ENCODE peak calls at places on chromosomes 5 and 9, in six cellular contexts. A is PC-3, V is neural progenitor cell, T is HCT116, X is GM23248, B is MM.1S. G is an unnamed sample.
A peak's percentile ranks its signal among the peaks of the same experiment; 100 is the strongest.

GRCh38 chr5:14753947-14754346 is 89.4 kb downstream of the OTULIN start:
- DNase-seq in A (no peak), V (no peak), T (no peak), X (no peak), B (no peak), G (no peak)

GRCh38 chr9:113479150-113479761 is 15.7 kb downstream of the RGS3 start:
- DNase-seq in A (no peak), V (peak; percentile 51), T (no peak), X (no peak), B (no peak), G (peak; percentile 37)

GRCh38 chr5:75380099-75380498 is 43.1 kb downstream of the HMGCR start:
- DNase-seq in A (no peak), V (no peak), T (no peak), X (no peak), B (no peak), G (no peak)

GRCh38 chr5:174617910-174618309 is 106.5 kb upstream of the MSX2 start:
- DNase-seq in A (no peak), V (no peak), T (no peak), X (no peak), B (peak; percentile 32), G (peak; percentile 61)

GRCh38 chr5:142938201-142938600 is 168.0 kb downstream of the ARHGAP26 start:
- DNase-seq in A (no peak), V (no peak), T (no peak), X (no peak), B (no peak), G (no peak)

GRCh38 chr9:135562235-135562745 is 734 bp downstream of the PAEP start:
- DNase-seq in A (no peak), V (no peak), T (no peak), X (no peak), B (no peak), G (no peak)

GRCh38 chr9:727767-728166 is 113.7 kb upstream of the DMRT1 start:
- DNase-seq in A (peak; percentile 21), V (no peak), T (no peak), X (no peak), B (no peak), G (no peak)

GRCh38 chr5:78025540-78025939 is 249.4 kb upstream of the TBCA start:
- DNase-seq in A (no peak), V (no peak), T (no peak), X (no peak), B (no peak), G (no peak)

GRCh38 chr5:124806026-124806856 is 59.8 kb upstream of the ZNF608 start:
- DNase-seq in A (peak; percentile 20), V (peak; percentile 64), T (no peak), X (peak; percentile 44), B (no peak), G (peak; percentile 90)

GRCh38 chr5:124628251-124628650 is 118.2 kb downstream of the ZNF608 start:
- DNase-seq in A (no peak), V (no peak), T (no peak), X (peak; percentile 29), B (no peak), G (no peak)

DNA sequence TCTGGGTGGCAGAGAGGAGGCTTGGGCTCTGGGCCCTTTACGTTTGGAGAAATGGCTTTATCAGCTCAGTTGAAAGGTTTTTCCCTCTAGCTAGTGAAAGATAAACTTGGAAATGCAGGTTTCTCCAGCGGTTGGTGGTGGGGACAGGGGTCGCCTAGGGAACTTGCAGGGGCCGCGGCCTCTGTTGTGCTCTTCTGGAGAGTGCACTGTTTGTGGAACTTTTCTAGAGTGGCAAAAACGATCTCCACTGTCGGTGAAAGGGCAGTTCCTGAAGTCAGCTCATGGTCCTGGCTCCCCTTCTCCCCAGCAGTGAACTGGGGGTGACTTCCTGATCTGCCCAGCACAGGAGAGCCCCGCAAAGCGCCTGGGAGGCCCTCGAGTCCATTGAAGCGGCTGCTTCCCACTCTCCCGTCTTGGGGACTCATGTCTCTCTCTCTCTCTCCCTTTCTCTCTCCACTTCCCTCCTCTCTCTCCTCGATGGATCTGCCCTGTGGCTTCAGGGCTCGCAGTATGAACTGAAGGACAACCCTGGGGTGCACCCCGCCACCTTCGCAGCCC is 3.2 kb downstream of the IRX1 start:
- DNase-seq in A (no peak), V (peak; percentile 29), T (no peak), X (peak; percentile 67), B (no peak), G (no peak)
- TF ChIP-seq EZH2 in A (no peak), V (no peak), T (no peak), X (no peak), B (no peak), G (no peak)

GRCh38 chr5:57034517-57034916 is 82.6 kb upstream of the MIER3 start:
- DNase-seq in A (no peak), V (no peak), T (no peak), X (no peak), B (no peak), G (no peak)
- H3K9me3 ChIP-seq in A (no peaks in the 10 kb centered on the region), V (no peaks in the 10 kb centered on the region), T (no peaks in the 10 kb centered on the region), X (no peaks in the 10 kb centered on the region), B (no peaks in the 10 kb centered on the region), G (no peaks in the 10 kb centered on the region)

DNA sequence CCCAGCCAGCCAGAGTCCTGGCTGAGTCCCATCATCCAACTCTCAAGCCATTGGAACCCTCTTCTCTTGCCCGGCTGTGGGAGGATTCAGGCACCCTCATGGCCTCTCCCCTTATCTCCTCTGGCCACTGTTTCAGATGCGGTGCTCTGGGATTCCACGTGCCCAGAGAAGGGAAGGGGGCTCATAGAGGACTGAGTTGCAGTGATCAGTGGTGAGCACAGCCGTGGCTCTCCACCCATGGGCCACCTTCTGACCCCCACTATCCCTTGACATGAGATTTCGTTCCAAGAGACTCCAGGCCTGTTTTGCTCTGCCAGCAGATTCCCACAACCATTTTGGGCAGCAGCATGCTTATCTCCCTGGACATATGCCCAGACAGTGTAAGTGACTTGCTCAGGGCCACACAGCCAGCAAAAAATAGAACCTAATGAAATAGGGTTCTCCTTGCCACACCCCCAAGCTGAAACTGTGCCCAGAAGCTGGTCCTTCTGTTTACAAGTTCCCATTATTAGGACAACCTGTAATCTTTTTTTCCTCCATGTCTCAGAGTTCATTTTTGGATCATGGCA is 2.7 kb downstream of the GPX3 start:
- DNase-seq in A (peak; percentile 61), V (no peak), T (no peak), X (peak; percentile 26), B (no peak), G (no peak)
- TF ChIP-seq EZH2phosphoT487 in A (no peak), V (no peak), T (no peak), X (no peak), B (no peak), G (no peak)

GRCh38 chr5:150625164-150625535 is 15.3 kb upstream of the SYNPO start:
- DNase-seq in A (no peak), V (no peak), T (no peak), X (no peak), B (no peak), G (no peak)
- TF ChIP-seq EZH2 in A (no peak), V (no peak), T (no peak), X (no peak), B (no peak), G (no peak)

GRCh38 chr5:179368016-179368805 is 22.9 kb upstream of the ADAMTS2 start:
- DNase-seq in A (no peak), V (no peak), T (no peak), X (no peak), B (no peak), G (no peak)
- H3K9me3 ChIP-seq in A (no peaks in the 10 kb centered on the region), V (no peaks in the 10 kb centered on the region), T (no peaks in the 10 kb centered on the region), X (no peaks in the 10 kb centered on the region), B (no peaks in the 10 kb centered on the region), G (no peaks in the 10 kb centered on the region)

DNA sequence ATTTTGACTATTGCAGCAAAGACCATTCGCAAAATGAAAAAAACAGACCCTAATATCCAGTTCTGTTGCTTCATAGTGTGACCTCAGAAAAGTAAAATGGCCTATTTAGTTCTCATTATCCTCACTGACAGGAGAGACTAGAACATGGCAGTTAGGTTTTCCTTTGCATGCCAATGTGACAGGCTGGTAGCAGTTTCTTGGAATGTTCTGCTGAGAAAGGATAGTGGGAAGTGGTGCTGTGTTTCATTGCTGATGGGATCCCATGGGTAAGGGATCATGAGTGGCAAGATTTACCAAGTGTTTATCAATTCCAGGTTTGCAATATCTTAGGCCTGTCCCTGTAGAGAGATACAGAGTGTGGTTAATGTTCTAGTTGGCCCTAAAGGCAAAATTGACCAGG is 88.5 kb downstream of the ACER2 start:
- DNase-seq in A (no peak), V (no peak), T (no peak), X (no peak), B (no peak), G (no peak)
- TF ChIP-seq EZH2phosphoT487 in A (no peak), V (no peak), T (no peak), X (no peak), B (no peak), G (no peak)

GRCh38 chr5:35990524-35990923 is 666 bp downstream of the UGT3A1 start:
- DNase-seq in A (no peak), V (peak; percentile 22), T (no peak), X (no peak), B (no peak), G (no peak)

GRCh38 chr5:35987776-35988175 is 3.4 kb downstream of the UGT3A1 start:
- DNase-seq in A (no peak), V (no peak), T (no peak), X (no peak), B (no peak), G (no peak)

GRCh38 chr5:35988529-35988928 is 2.7 kb downstream of the UGT3A1 start:
- DNase-seq in A (no peak), V (no peak), T (no peak), X (no peak), B (no peak), G (no peak)

DNA sequence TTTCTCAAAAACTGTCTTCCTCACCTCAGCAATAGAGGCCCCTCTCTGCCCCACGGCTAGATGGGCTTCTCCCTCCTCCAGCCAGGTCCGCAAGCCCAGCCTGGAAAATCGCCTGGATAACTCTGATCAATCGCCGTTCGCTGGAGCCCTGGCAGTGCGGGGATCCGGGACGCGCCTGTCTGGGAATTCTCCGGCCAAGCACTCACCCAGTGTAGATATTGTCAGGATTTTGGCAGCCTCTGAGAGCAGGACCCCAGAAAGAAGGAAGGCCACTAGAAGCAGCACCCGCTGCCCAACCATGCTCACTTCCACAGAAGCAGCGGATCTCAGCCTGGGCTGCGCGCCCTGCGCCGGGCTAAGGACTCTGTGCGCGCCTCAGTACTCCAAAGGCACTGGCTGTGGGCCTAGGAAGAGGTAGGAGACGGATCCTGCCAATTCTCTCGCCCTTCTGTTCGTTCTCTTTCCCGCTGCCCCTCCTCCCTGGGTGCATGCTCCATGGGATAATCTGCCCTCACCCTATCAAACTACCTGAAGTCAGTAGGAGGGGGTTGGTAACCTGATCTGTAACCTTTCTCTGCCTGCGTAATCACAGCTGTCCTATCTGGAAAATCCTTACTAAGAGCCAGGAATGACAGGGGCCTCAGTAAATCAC is at the start of gene UGT3A1:
- DNase-seq in A (no peak), V (peak; percentile 80), T (no peak), X (no peak), B (no peak), G (peak; percentile 22)
- TF ChIP-seq EZH2 in A (no peak), V (no peak), T (no peak), X (no peak), B (no peak), G (no peak)

G was measured in hepatocyte.